ENCODE peak calls at places on chromosomes 1 and 21, in nine cellular contexts. O, L, U, H, C, Z, A, I and W are unnamed samples.
A peak's percentile ranks its signal among the peaks of the same experiment; 100 is the strongest.

GRCh38 chr1:62746086-62746808 is 37.7 kb upstream of the ATG4C start:
- DNase-seq in I (peak; percentile 56), U (no peak), Z (no peak), A (no peak), L (no peak), O (no peak), H (no peak), C (no peak), W (no peak)

GRCh38 chr1:117117697-117118096 is 3.9 kb downstream of the TRIM45 start:
- DNase-seq in I (no peak), U (no peak), O (no peak), H (no peak), C (no peak), L (no peak), A (no peak), Z (no peak), W (no peak)

GRCh38 chr1:228073870-228074545 is 8.5 kb upstream of the ARF1 start:
- DNase-seq in O (peak; percentile 53), C (peak; percentile 74), Z (no peak), L (no peak), A (no peak), U (peak; percentile 69), I (peak; percentile 62), H (no peak), W (peak; percentile 31)

GRCh38 chr1:8699679-8700078 is 117.8 kb downstream of the RERE start:
- DNase-seq in O (no peak), A (no peak), Z (no peak), L (no peak), H (no peak), I (no peak), C (no peak), U (no peak), W (no peak)

GRCh38 chr1:232635778-232636356 is 5.9 kb upstream of the SIPA1L2 start:
- DNase-seq in H (no peak), L (no peak), A (no peak), I (peak; percentile 60), C (no peak), U (peak; percentile 56), Z (no peak), O (no peak), W (no peak)

GRCh38 chr1:50981741-50982140 is 11.7 kb downstream of the CDKN2C start:
- DNase-seq in O (no peak), Z (no peak), I (peak; percentile 22), U (no peak), C (no peak), A (no peak), L (no peak), H (no peak), W (no peak)

GRCh38 chr21:39117571-39117970 is 65.7 kb downstream of the PSMG1 start:
- DNase-seq in L (no peak), U (no peak), C (peak; percentile 33), Z (no peak), A (no peak), I (no peak), O (peak; percentile 42), H (no peak), W (no peak)

GRCh38 chr1:89780721-89781120 is 40.1 kb upstream of the LRRC8D start:
- DNase-seq in L (no peak), Z (no peak), I (peak; percentile 31), C (no peak), A (no peak), O (no peak), H (no peak), U (no peak), W (no peak)

GRCh38 chr1:181094813-181095212 is 6.3 kb downstream of the IER5 start:
- DNase-seq in L (peak; percentile 14), C (no peak), I (no peak), Z (no peak), U (no peak), O (peak; percentile 76), H (no peak), A (no peak), W (no peak)

DNA sequence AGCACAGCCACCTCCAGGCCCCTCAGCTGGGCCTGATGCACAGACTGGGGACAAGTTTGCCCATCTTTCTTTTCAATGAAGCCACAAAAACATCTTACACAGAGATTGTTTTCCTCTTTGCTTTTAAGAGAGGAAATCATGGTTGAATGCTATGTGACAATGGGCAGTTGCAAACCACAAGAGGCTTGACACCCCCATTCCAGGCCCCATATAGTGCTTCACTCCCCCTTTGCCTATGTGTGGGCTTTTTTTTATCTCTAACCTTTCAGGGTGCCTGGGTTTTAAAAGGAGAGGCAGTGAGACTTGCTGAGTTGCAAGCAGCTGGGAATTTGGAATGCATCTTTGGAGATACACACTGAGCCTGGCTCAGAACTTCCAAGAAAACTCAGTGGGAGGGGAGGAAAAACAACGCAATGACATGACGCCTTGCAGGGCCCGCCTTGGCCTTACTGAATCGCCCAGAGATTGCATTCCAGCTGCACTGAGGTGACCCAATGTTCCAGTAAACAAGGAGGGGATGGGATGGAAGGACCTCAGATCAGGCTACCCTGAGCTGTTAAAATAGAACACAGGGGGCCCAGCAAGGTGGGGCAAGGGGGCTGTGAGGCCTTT is 145.2 kb upstream of the ZNF648 start:
- DNase-seq in H (no peak), L (peak; percentile 43), Z (peak; percentile 92), A (peak; percentile 88), I (no peak), O (peak; percentile 91), U (no peak), C (no peak), W (peak; percentile 38)
- TF ChIP-seq POLR2AphosphoS5 in H (no peak), L (peak; percentile 79), Z (peak; percentile 83), A (no peak), I (no peak), O (peak; percentile 52), U (no peak), C (no peak), W (peak; percentile 90)

GRCh38 chr21:34687065-34687464 is 18.3 kb downstream of the CLIC6 start:
- DNase-seq in O (no peak), Z (no peak), U (no peak), L (no peak), H (no peak), A (no peak), I (no peak), C (no peak), W (no peak)
- TF ChIP-seq EP300 in O (no peak), Z (no peak), U (no peak), L (no peak), H (no peak), A (no peak), I (no peak), C (no peak), W (no peak)

DNA sequence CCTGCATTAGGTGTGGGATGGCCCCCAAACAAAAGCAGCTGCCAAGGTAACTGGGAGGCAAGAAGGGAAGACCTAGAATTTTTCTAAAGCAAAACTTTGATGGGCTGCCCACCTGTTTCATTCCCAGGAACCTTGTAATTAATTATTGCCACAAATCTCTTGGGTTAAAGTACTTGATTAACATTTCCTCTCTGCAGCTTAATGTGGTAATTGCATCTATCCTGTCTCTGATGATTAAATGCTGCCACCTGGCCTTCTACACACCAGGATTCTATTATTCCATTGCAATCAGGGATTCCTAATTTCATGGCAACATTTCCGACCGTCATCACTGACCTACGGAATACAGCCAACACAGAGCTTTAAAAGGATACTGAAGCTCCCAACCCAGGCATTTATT is 68.3 kb upstream of the RC3H1 start:
- DNase-seq in H (no peak), O (no peak), L (no peak), U (no peak), I (no peak), A (no peak), Z (no peak), C (no peak), W (no peak)
- H3K27ac ChIP-seq in H (no peak overlapping the region), O (no peak overlapping the region), L (no peak overlapping the region), U (no peak overlapping the region), I (no peak overlapping the region), A (no peak overlapping the region), Z (no peak overlapping the region), C (no peak overlapping the region), W (no peak overlapping the region)

GRCh38 chr1:168917796-168918195 is 188.7 kb upstream of the ATP1B1 start:
- DNase-seq in Z (no peak), O (no peak), H (no peak), A (no peak), C (no peak), L (no peak), U (no peak), I (no peak), W (no peak)

GRCh38 chr1:168921514-168922106 is 184.9 kb upstream of the ATP1B1 start:
- DNase-seq in I (no peak), Z (no peak), A (no peak), L (no peak), C (no peak), O (no peak), H (peak; percentile 25), U (no peak), W (no peak)

GRCh38 chr1:168923521-168924136 is 182.9 kb upstream of the ATP1B1 start:
- DNase-seq in U (no peak), O (no peak), Z (no peak), I (no peak), A (no peak), C (no peak), L (no peak), H (no peak), W (no peak)

GRCh38 chr1:168918860-168919741 is 187.4 kb upstream of the ATP1B1 start:
- DNase-seq in U (no peak), O (no peak), H (no peak), C (no peak), L (no peak), Z (no peak), I (no peak), A (no peak), W (no peak)

DNA sequence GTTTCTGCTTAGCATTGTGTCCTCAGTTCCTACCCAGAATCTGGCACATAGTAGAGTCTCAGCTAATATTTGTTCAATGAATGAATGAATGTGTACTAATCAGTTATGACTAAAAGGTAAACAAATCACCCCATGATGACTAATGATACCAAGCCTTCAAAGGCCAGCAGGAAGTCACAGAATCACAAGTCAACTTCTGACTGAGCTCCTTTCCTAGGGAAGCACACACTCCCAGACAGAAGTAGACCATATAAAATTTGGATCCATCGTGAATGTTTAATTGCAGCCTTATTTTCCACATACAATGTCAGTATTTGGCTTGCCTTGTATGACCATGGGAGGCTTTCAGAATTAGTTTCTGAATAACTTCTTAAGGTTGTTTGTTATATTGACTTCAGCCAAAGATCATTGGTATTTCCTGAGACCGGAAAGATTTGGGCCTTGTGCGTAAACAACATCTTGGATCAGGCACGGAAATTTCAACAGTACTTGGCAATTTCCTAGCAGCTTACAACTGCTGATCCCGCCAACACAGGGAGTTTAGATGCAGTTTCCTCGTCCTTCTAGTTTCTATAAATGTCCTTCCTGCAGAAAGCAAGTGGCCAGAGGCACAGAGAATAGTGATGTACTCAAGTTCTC is 185.9 kb upstream of the ATP1B1 start:
- DNase-seq in I (no peak), L (no peak), H (no peak), U (no peak), A (no peak), C (no peak), O (peak; percentile 76), Z (no peak), W (peak; percentile 37)
- TF ChIP-seq POLR2AphosphoS5 in I (no peak), L (peak; percentile 20), H (no peak), U (no peak), A (no peak), C (no peak), O (peak; percentile 14), Z (peak; percentile 29), W (peak; percentile 79)

DNA sequence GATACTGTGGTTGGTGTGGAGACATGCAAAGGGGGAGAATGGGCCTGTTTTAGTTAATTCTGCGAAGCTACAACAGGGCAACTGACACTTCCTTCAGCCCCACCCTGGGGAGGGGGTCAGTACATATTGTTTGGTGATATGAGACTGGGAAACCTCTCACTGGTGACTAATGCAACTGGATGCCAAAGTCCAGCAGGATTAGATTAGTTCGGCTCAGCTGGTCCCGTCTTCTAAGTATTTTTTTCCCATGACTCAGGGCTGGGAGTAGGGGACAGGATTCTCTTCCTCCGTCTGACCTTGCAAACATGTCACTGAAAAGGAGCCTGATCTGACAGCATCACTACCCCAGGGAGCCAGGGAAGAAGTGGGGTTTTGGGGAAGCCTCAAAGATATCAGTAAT is 42.9 kb downstream of the PLXNA2 start:
- DNase-seq in U (no peak), I (no peak), O (no peak), H (no peak), L (peak; percentile 79), A (no peak), Z (no peak), C (no peak), W (peak; percentile 71)
- TF ChIP-seq EP300 in U (no peak), I (no peak), O (no peak), H (no peak), L (no peak), A (no peak), Z (no peak), C (no peak), W (no peak)